ENCODE peak calls at places on chromosome 4, in ten cellular contexts. J is tibial artery; L is heart left ventricle; O is cardiac muscle cell; H is GM23338; U is lower leg skin; X is upper lobe of right lung; M is mammary epithelial cell; F is CD4-positive, alpha-beta T cell; W is choroid plexus epithelial cell. R is an unnamed sample.

GRCh38 chr4:34193451-34194154 is 2050.7 kb downstream of the ARAP2 start:
- DNase-seq in U (no peak), L (no peak), J (no peak), O (peak; percentile 51), W (peak; percentile 60), M (peak; percentile 11), X (no peak), F (no peak), H (no peak), R (no peak)

GRCh38 chr4:11765849-11766453 is 337.3 kb upstream of the HS3ST1 start:
- DNase-seq in O (peak; percentile 70), H (peak; percentile 78), L (no peak), F (no peak), X (no peak), U (no peak), M (peak; percentile 41), J (no peak), W (peak; percentile 72), R (no peak)

GRCh38 chr4:42654606-42655005 is 2.3 kb downstream of the ATP8A1 start:
- DNase-seq in M (peak; percentile 63), H (no peak), O (peak; percentile 58), X (no peak), L (no peak), W (peak; percentile 35), U (no peak), F (no peak), J (peak; percentile 35), R (no peak)

GRCh38 chr4:1469043-1469442 is 62.8 kb upstream of the NKX1-1 start:
- DNase-seq in L (no peak), O (no peak), F (no peak), J (no peak), X (no peak), U (no peak), M (no peak), W (no peak), H (no peak), R (no peak)

GRCh38 chr4:140856692-140857091 is 100.5 kb upstream of the TBC1D9 start:
- DNase-seq in X (no peak), H (peak; percentile 38), O (peak; percentile 74), L (peak; percentile 38), F (no peak), J (no peak), M (peak; percentile 85), U (no peak), W (peak; percentile 67), R (no peak)

GRCh38 chr4:81648576-81649272 is 177.0 kb upstream of the RASGEF1B start:
- DNase-seq in H (no peak), L (no peak), J (no peak), F (peak; percentile 24), M (no peak), X (no peak), U (no peak), O (peak; percentile 89), W (peak; percentile 35), R (no peak)

GRCh38 chr4:38122060-38122459 is 161.9 kb downstream of the PTTG2 start:
- DNase-seq in H (no peak), F (no peak), U (no peak), X (no peak), W (no peak), L (no peak), J (no peak), M (no peak), O (no peak), R (no peak)

GRCh38 chr4:83212041-83212851 is 72.4 kb downstream of the COQ2 start:
- DNase-seq in W (no peak), M (peak; percentile 74), X (no peak), O (no peak), H (no peak), J (no peak), F (peak; percentile 74), U (no peak), L (no peak), R (peak; percentile 65)

GRCh38 chr4:96638132-96638531 is 798.2 kb downstream of the PDHA2 start:
- DNase-seq in U (no peak), J (no peak), L (no peak), F (no peak), H (no peak), O (no peak), M (no peak), W (no peak), X (no peak), R (no peak)

GRCh38 chr4:180436366-180436765 is 1806.8 kb upstream of the TENM3 start:
- DNase-seq in F (no peak), X (no peak), O (no peak), W (no peak), L (no peak), J (no peak), U (no peak), H (no peak), M (no peak), R (no peak)

DNA sequence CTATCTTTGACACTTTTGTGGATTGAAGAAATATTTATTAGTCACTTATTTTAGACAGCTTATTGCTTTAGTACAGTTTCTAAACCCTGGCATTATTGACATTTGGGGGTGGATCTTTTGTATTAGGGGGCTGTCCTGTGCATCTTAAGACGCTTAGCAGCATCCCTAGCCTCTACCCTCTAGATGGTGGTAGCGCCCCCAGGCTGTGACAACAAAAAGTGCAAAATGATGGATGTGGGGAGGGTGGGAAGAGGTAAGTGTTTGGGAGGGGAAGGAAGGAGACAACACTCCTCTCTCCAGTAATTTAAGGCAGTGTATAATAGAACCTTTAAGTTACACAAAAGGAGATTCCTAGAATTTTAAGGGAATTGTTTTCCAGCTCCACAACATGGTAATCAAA is 1210.6 kb downstream of the C4orf33 start:
- DNase-seq in F (no peak), O (no peak), U (no peak), H (peak; percentile 77), M (no peak), W (no peak), X (no peak), J (no peak), L (no peak), R (no peak)
- TF ChIP-seq CTCF in F (no peak), O (no peak), U (no peak), H (peak; percentile 93), M (peak; percentile 10), W (peak; percentile 2), X (no peak), J (no peak), L (no peak), R (no peak)

DNA sequence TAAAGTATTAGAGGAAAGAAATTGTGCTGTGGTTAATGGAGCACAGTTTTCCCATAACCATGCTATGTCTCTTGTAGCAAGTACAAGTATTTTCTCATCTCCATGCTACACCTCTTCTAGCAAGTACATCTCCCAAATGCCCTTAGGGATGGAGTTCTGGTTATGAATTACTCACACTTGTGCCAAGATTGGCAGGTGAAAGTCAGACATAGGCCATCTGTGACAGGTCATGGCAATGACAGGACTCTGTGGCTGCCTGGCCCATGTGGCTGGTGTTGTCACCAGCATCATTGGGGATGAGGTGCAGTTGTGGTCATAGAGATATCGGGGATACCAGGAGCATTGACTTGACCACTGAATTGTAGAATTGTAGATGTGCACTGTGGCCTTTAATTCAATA is 310.2 kb downstream of the FAT4 start:
- DNase-seq in J (no peak), F (no peak), X (no peak), H (no peak), W (no peak), M (peak; percentile 4), O (no peak), U (no peak), L (no peak), R (no peak)
- TF ChIP-seq CTCF in J (no peak), F (no peak), X (no peak), H (no peak), W (no peak), M (no peak), O (no peak), U (no peak), L (no peak), R (no peak)

GRCh38 chr4:78990938-78991810 is 51.9 kb upstream of the PAQR3 start:
- DNase-seq in H (no peak), F (no peak), L (no peak), J (no peak), U (no peak), M (no peak), X (no peak), W (no peak), O (no peak), R (no peak)
- TF ChIP-seq CTCF in H (no peak), F (no peak), L (no peak), J (no peak), U (no peak), M (no peak), X (no peak), W (no peak), O (no peak), R (no peak)

DNA sequence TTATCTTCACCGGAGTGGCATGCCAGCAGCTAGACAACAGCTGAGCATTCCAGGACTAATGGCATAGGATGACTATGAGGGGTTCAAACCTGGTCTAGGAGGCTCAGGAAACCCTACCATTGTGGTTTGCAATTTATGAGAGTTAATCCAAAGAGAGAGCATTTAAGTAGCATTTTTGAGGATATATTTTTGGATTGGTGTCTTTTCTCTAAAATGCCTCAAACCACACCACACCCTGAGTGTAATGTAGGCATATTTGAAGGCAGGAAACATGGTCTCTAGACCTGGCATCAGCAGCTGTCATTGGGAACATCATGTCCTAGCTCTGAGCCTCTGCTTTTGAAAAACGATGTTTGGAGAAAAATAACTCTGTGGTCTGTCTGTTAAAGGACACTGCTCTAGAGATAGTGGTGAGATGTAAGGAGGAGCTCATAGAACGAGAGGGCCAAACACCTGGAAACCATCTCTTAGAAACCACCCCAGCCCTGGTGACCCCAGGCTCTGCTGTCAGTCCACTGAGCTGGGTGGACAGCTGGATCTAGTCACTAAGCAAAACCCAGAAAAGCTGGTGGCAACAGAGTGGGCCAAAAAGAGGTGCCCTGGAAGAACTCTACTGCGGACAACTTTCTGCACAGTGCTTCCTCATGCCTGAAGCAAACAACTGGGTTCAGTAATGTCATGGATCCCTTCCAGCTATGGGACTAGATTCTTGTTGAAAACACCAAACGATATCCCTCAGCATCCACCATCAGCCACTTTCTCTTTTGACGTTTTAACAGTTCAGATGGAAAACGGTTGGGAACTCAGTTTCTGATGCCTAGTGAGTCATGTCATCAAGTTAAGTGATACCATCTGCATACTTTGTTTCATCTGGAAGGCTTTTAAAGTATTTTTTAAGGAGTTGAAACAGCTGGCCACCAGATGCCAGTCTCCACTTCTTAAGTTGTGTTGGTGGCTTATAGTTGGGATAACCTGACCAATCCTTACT is 100.2 kb upstream of the C1QTNF7 start:
- DNase-seq in U (peak; percentile 31), J (no peak), H (no peak), M (no peak), X (no peak), O (peak; percentile 50), F (no peak), L (no peak), W (peak; percentile 65), R (no peak)
- TF ChIP-seq CTCF in U (no peak), J (no peak), H (no peak), M (peak; percentile 12), X (no peak), O (no peak), F (no peak), L (no peak), W (peak; percentile 1), R (no peak)

GRCh38 chr4:58247792-58248191 is 1137.6 kb upstream of the IGFBP7 start:
- DNase-seq in L (no peak), X (no peak), O (no peak), H (peak; percentile 53), J (no peak), M (no peak), W (no peak), U (no peak), F (no peak), R (no peak)
- TF ChIP-seq CTCF in L (no peak), X (no peak), O (no peak), H (peak; percentile 69), J (no peak), M (no peak), W (no peak), U (no peak), F (no peak), R (no peak)

GRCh38 chr4:119493419-119493818 is 135.2 kb downstream of the PDE5A start:
- DNase-seq in W (peak; percentile 58), X (no peak), L (no peak), J (no peak), F (no peak), U (no peak), M (peak; percentile 9), O (peak; percentile 34), H (no peak), R (no peak)
- TF ChIP-seq CTCF in W (peak; percentile 32), X (no peak), L (no peak), J (no peak), F (no peak), U (no peak), M (peak; percentile 22), O (peak; percentile 14), H (no peak), R (no peak)